ENCODE peak calls at places on chromosomes 12 and 14, in four cellular contexts. O is lung microvascular endothelial cell, E is GM12892, Q is substantia nigra. D is an unnamed sample.

GRCh38 chr12:68349921-68350606 is 17.9 kb upstream of the MDM1 start:
- DNase-seq in O (peak), E (no peak), Q (no peak), D (no peak)

GRCh38 chr14:26730929-26731618 is 133.2 kb upstream of the NOVA1 start:
- DNase-seq in O (peak), E (no peak), Q (no peak), D (no peak)

GRCh38 chr12:84911331-84912190 is 1.0 kb downstream of the SLC6A15 start:
- DNase-seq in O (peak), E (peak), Q (peak), D (peak)

GRCh38 chr12:123115409-123116111 is 35.3 kb downstream of the PITPNM2 start:
- DNase-seq in O (peak), E (no peak), Q (peak), D (no peak)

GRCh38 chr14:33362934-33363333 is 424.3 kb downstream of the NPAS3 start:
- DNase-seq in O (no peak), E (no peak), Q (no peak), D (no peak)

GRCh38 chr12:57592551-57593165 is 1.7 kb downstream of the PIP4K2C start:
- DNase-seq in O (no peak), E (no peak), Q (no peak), D (no peak)

GRCh38 chr14:65333926-65334687 is 78.4 kb upstream of the FUT8 start:
- DNase-seq in O (no peak), E (no peak), Q (no peak), D (no peak)

GRCh38 chr14:33871394-33871793 is 79.5 kb downstream of the EGLN3 start:
- DNase-seq in O (no peak), E (no peak), Q (no peak), D (no peak)

GRCh38 chr14:51879170-51879569 is 18.8 kb downstream of the GNG2 start:
- DNase-seq in O (no peak), E (no peak), Q (no peak), D (no peak)

GRCh38 chr12:46005151-46005797 is 14.9 kb upstream of the SCAF11 start:
- DNase-seq in O (peak), E (no peak), Q (no peak), D (no peak)

GRCh38 chr12:92729773-92730305 is 27.1 kb downstream of the PLEKHG7 start:
- DNase-seq in O (no peak), E (no peak), Q (no peak), D (no peak)

GRCh38 chr14:61489932-61490331 is 168.6 kb downstream of the PRKCH start:
- DNase-seq in O (no peak), E (no peak), Q (peak), D (no peak)

GRCh38 chr12:53219956-53220856 is 11.8 kb downstream of the RARG start:
- DNase-seq in O (peak), E (peak), Q (no peak), D (peak)

GRCh38 chr12:88420460-88420859 is 159.8 kb downstream of the KITLG start:
- DNase-seq in O (peak), E (no peak), Q (no peak), D (no peak)

GRCh38 chr12:59030415-59030814 is 110.1 kb upstream of the LRIG3 start:
- DNase-seq in O (no peak), E (no peak), Q (no peak), D (no peak)

GRCh38 chr12:118830251-118830650 is 151.1 kb upstream of the SRRM4 start:
- DNase-seq in O (no peak), E (no peak), Q (no peak), D (no peak)

D was measured in 8988T.